ENCODE peak calls at places on chromosomes 11 and 22, in nine cellular contexts. Q is gastrocnemius medialis, S is psoas muscle, Y is uterus, F is PC-9, C is endodermal cell, I is H1, J is adrenal gland, R is SJSA1. U is an unnamed sample. For H3K4me1, the result is how much of the 10 kb centered on the place peaks cover.

GRCh38 chr11:34987617-34988016 is 71.2 kb downstream of the PDHX start:
- DNase-seq in S (no peak), Q (no peak), J (no peak), Y (no peak), R (no peak), C (no peak), F (no peak), I (no peak), U (no peak)

GRCh38 chr11:4979021-4979420 is 15.6 kb upstream of the OR51L1 start:
- DNase-seq in S (no peak), J (no peak), F (no peak), I (no peak), Y (no peak), Q (no peak), R (no peak), C (no peak), U (no peak)

GRCh38 chr11:44904261-44905080 is 46.2 kb downstream of the TP53I11 start:
- DNase-seq in R (no peak), C (no peak), Y (no peak), S (no peak), J (no peak), F (no peak), Q (no peak), I (no peak), U (no peak)

GRCh38 chr11:129700701-129701100 is 114.9 kb upstream of the TMEM45B start:
- DNase-seq in S (no peak), Y (no peak), F (no peak), J (no peak), R (no peak), Q (no peak), C (no peak), I (no peak), U (no peak)

GRCh38 chr11:102157219-102157618 is 47.0 kb downstream of the YAP1 start:
- DNase-seq in Y (peak), Q (peak), I (no peak), F (peak), R (no peak), C (no peak), S (peak), J (peak), U (peak)

GRCh38 chr11:133239530-133239929 is 292.8 kb downstream of the OPCML start:
- DNase-seq in Q (no peak), R (no peak), C (peak), S (no peak), Y (no peak), J (no peak), F (no peak), I (no peak), U (no peak)

GRCh38 chr22:48084041-48084748 is 1321.7 kb downstream of the TBC1D22A start:
- DNase-seq in Y (no peak), J (no peak), C (peak), I (no peak), Q (no peak), F (no peak), R (no peak), S (no peak), U (no peak)

GRCh38 chr11:134861490-134862107 is 449.6 kb upstream of the B3GAT1 start:
- DNase-seq in Y (no peak), C (no peak), J (no peak), Q (no peak), R (no peak), I (no peak), F (no peak), S (no peak), U (no peak)

GRCh38 chr22:50252081-50253045 is 1.3 kb upstream of the HDAC10 start:
- DNase-seq in J (peak), S (peak), C (peak), I (no peak), F (peak), Y (peak), R (peak), Q (peak), U (peak)

GRCh38 chr22:43446037-43446803 is 34.4 kb downstream of the MPPED1 start:
- DNase-seq in C (no peak), R (peak), F (no peak), I (no peak), S (no peak), Y (no peak), J (no peak), Q (no peak), U (no peak)

GRCh38 chr22:50102946-50103345 is 13.1 kb downstream of the MOV10L1 start:
- DNase-seq in I (no peak), F (peak), J (no peak), Y (no peak), C (no peak), S (no peak), R (no peak), Q (no peak), U (no peak)

GRCh38 chr11:64379160-64379559 is 20.2 kb downstream of the RPS6KA4 start:
- DNase-seq in C (no peak), I (no peak), R (no peak), F (no peak), Y (no peak), Q (no peak), S (no peak), J (no peak), U (no peak)

GRCh38 chr11:91946397-91947090 is 278.1 kb upstream of the FAT3 start:
- DNase-seq in F (no peak), I (no peak), J (no peak), S (no peak), Y (no peak), R (no peak), C (no peak), Q (no peak), U (no peak)

GRCh38 chr11:128405693-128406364 is 181.5 kb downstream of the ETS1 start:
- DNase-seq in Q (no peak), S (no peak), C (no peak), F (no peak), R (peak), J (no peak), Y (no peak), I (no peak), U (no peak)

GRCh38 chr11:47216141-47216798 is 1.5 kb downstream of the DDB2 start:
- DNase-seq in R (peak), I (no peak), C (peak), Y (peak), F (peak), Q (no peak), S (no peak), J (peak), U (peak)

GRCh38 chr11:16211407-16211806 is 144.9 kb downstream of the SOX6 start:
- DNase-seq in C (no peak), Y (no peak), Q (no peak), R (no peak), F (no peak), S (no peak), J (no peak), I (no peak), U (no peak)

GRCh38 chr11:73143126-73143838 is 1.2 kb upstream of the FCHSD2 start:
- DNase-seq in Q (no peak), R (no peak), F (peak), I (no peak), J (no peak), S (no peak), C (no peak), Y (no peak), U (peak)

GRCh38 chr22:22753526-22754267 is 109.3 kb downstream of the GGTLC2 start:
- DNase-seq in C (peak), S (no peak), J (peak), Y (no peak), I (no peak), Q (no peak), R (peak), F (peak), U (peak)

DNA sequence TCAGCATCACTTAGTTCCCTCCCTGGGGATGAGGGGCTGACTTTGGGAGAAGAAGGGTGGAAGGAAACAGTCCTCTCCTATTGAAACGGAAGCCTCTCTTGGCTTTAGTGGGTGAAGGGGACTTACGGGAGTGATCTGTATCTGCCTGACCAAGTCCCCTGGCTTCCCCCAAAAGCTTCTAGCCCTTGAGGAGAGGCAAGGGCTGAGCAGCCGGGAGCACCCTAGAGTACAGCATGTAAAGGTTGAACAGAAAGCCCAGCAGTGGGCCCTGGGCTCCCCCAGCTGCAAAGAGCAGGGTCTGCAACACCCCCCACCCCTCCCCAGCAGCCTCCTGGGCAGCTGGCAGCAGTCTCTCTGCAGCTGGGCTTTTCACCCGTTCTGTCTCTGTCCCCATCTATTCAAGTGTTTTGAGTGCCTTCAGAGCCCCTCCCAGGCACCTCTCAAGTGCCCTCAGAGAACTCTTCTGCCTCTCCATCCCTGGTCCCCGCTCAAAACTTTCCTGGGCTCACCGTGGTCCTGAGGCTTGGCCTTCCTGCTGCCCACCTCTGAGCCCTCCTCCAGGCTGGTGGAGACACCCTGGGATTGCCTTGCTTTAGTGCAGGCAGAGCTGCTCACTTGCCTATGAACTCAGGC is 2.7 kb downstream of the CAPN5 start:
- DNase-seq in I (no peak), S (no peak), C (peak), F (no peak), J (no peak), Q (no peak), Y (no peak), R (no peak), U (no peak)
- H3K27ac ChIP-seq in I (no peak), S (no peak), C (no peak), F (no peak), J (peak), Q (no peak), Y (no peak), R (no peak), U (no peak)

GRCh38 chr22:20661473-20661872 is 112.4 kb upstream of the SERPIND1 start:
- DNase-seq in Q (no peak), I (no peak), C (no peak), S (no peak), R (no peak), J (no peak), F (no peak), Y (no peak), U (no peak)
- H3K4me3 ChIP-seq in Q (no peak), I (no peak), C (no peak), S (no peak), R (no peak), J (no peak), F (no peak), Y (no peak), U (no peak)

DNA sequence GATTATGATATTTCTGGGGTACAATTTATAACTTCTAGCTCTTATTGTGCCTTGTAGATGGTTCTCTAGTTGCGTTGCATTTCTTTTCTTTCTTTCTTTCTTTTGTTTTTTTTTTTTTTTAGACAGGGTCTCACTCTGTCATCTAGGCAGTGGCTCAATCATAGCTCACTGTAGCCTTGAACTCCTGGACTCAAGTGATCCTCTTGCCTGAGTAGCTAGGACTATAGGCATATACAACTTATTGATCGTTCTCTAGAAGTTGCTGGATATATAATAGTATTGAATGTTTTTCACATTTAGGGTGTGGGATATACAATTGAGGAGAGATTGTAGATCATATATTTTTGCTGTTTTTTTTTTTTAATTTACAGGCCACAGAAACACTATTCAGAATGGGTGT is 119.2 kb downstream of the TMEM135 start:
- DNase-seq in Q (no peak), R (no peak), C (no peak), S (no peak), F (no peak), Y (no peak), J (no peak), I (no peak), U (no peak)
- H3K4me1 ChIP-seq in Q (under half), R (under half), C (under half), S (under half), F (under half), Y (under half), J (under half), I (under half), U (under half)

GRCh38 chr11:8603696-8604077 is 9.7 kb upstream of the STK33 start:
- DNase-seq in S (no peak), R (no peak), J (no peak), I (no peak), C (no peak), Q (no peak), F (no peak), Y (no peak), U (no peak)

GRCh38 chr11:8605956-8606355 is 11.9 kb upstream of the STK33 start:
- DNase-seq in R (no peak), C (peak), I (no peak), F (no peak), Y (no peak), S (no peak), J (no peak), Q (no peak), U (no peak)

GRCh38 chr11:8608646-8609045 is 14.6 kb upstream of the STK33 start:
- DNase-seq in J (peak), F (no peak), Q (no peak), I (no peak), S (no peak), R (no peak), C (peak), Y (no peak), U (no peak)

GRCh38 chr11:8601376-8602133 is 7.5 kb upstream of the STK33 start:
- DNase-seq in I (no peak), F (no peak), S (no peak), R (no peak), Y (no peak), C (no peak), J (no peak), Q (no peak), U (no peak)

DNA sequence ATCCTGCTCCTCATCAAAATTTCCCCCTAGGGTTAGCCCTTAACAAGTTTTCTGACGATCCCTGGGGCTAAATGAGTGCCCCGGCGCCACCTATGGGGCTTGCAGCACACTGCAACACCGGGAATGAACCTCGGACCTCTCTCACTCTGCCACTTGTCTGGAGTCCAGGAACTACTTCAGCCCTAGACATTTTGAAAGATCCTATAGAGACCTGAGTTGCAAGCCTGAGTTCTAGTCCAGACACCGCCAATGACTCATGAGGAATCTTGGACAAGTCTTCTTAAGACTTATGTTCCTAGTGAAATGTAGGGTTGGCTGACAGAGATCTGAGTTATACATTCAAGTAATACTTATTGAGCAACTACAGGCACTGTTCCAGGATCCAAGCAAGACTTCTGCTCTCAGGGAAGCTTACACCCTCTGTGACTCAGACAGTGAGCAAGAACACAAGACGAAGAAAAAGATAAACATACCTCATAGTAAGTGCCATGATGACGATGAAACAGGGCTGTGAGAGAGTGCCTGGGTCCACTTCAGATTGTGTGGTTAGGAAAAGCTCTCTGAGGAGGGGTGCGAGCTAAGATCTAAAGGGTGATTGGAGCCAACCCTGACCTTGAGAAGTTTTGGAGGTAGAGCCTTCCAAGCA is 10.2 kb upstream of the STK33 start:
- DNase-seq in Q (peak), C (peak), I (peak), J (peak), R (peak), Y (peak), F (peak), S (peak), U (peak)
- H3K27ac ChIP-seq in Q (peak), C (no peak), I (no peak), J (peak), R (no peak), Y (peak), F (peak), S (no peak), U (peak)

U was measured in small intestine.